ENCODE peak calls at places on chromosome 20, in four cellular contexts. T, H, N and S are unnamed samples.

GRCh38 chr20:46563848-46564197 is 13.4 kb upstream of the OCSTAMP start:
- DNase-seq in T (no peak), N (no peak), H (no peak), S (no peak)

GRCh38 chr20:59082981-59083380 is 40.4 kb upstream of the PRELID3B start:
- DNase-seq in T (peak), H (no peak), N (no peak), S (peak)

GRCh38 chr20:41470362-41471095 is 103.9 kb upstream of the EMILIN3 start:
- DNase-seq in T (no peak), H (no peak), N (no peak), S (no peak)

GRCh38 chr20:2742934-2743559 is 50.5 kb downstream of the EBF4 start:
- DNase-seq in H (peak), N (peak), T (peak), S (peak)

GRCh38 chr20:33908351-33908750 is 85.4 kb upstream of the RALY start:
- DNase-seq in H (no peak), T (no peak), N (no peak), S (peak)

GRCh38 chr20:12833861-12834260 is 174.9 kb upstream of the SPTLC3 start:
- DNase-seq in N (no peak), T (no peak), H (no peak), S (no peak)

GRCh38 chr20:46962452-46963195 is 68.0 kb downstream of the EYA2 start:
- DNase-seq in N (no peak), T (no peak), H (no peak), S (no peak)

GRCh38 chr20:21394120-21394519 is 3.2 kb downstream of the NKX2-4 start:
- DNase-seq in H (no peak), N (no peak), T (no peak), S (no peak)

GRCh38 chr20:62524486-62524885 is 48.7 kb upstream of the GATA5 start:
- DNase-seq in N (no peak), T (peak), H (no peak), S (no peak)

GRCh38 chr20:24753136-24753535 is 195.9 kb upstream of the CST7 start:
- DNase-seq in N (no peak), H (peak), T (no peak), S (no peak)